ENCODE peak calls at places on chromosomes 5 and 9, in seven cellular contexts. T is bronchial epithelial cell; Q is T-cell; S is ELF-1; V is effector memory CD8-positive, alpha-beta T cell; M is LHCN-M2; H is GM23338. P is an unnamed sample.

GRCh38 chr9:134637696-134638502 is 3.7 kb upstream of the COL5A1 start:
- DNase-seq in T (no peak), V (no peak), H (no peak), M (no peak), S (peak), Q (no peak), P (no peak)

GRCh38 chr9:69122086-69122390 is 52.0 kb upstream of the TJP2 start:
- DNase-seq in S (peak), H (peak), M (peak), Q (peak), V (no peak), T (peak), P (peak)

GRCh38 chr5:172769598-172770373 is 1.2 kb downstream of the DUSP1 start:
- DNase-seq in V (peak), S (no peak), Q (no peak), H (peak), T (no peak), M (peak), P (no peak)

GRCh38 chr9:73807956-73808355 is 656.3 kb downstream of the ANXA1 start:
- DNase-seq in S (no peak), V (no peak), T (peak), H (no peak), M (peak), Q (no peak), P (no peak)

GRCh38 chr9:93580654-93581380 is 4.4 kb downstream of the PHF2 start:
- DNase-seq in V (no peak), Q (no peak), S (no peak), H (no peak), T (no peak), M (no peak), P (no peak)

GRCh38 chr9:109918359-109919163 is 138.6 kb downstream of the PALM2AKAP2 start:
- DNase-seq in S (no peak), V (no peak), T (no peak), M (no peak), Q (no peak), H (no peak), P (no peak)

GRCh38 chr5:55852503-55852902 is 1.3 kb downstream of the IL31RA start:
- DNase-seq in Q (no peak), M (no peak), H (no peak), S (no peak), V (no peak), T (no peak), P (no peak)

GRCh38 chr9:138102246-138103051 is 224.9 kb downstream of the CACNA1B start:
- DNase-seq in V (no peak), H (no peak), S (no peak), M (no peak), T (no peak), Q (no peak), P (peak)

GRCh38 chr9:136808781-136809158 is 1.0 kb downstream of the RABL6 start:
- DNase-seq in T (peak), Q (no peak), M (no peak), H (peak), V (no peak), S (peak), P (no peak)

P was measured in H9.